ENCODE peak calls at places on chromosomes 2 and 18, in eight cellular contexts. One of them, this sample, is unnamed.

GRCh38 chr2:110999626-111000025 is 121.1 kb upstream of the BCL2L11 start:
- DNase-seq in HepG2: no peak
- DNase-seq in transverse colon: no peak
- DNase-seq in A549: no peak
- DNase-seq in tibial nerve: no peak
- DNase-seq in ovary: no peak
- DNase-seq in sigmoid colon: no peak
- DNase-seq in stomach: no peak
- DNase-seq in this sample: peak; percentile 57

GRCh38 chr2:156486175-156486574 is 50.0 kb downstream of the GPD2 start:
- DNase-seq in HepG2: no peak
- DNase-seq in transverse colon: no peak
- DNase-seq in A549: peak; percentile 10
- DNase-seq in tibial nerve: no peak
- DNase-seq in ovary: no peak
- DNase-seq in sigmoid colon: no peak
- DNase-seq in stomach: no peak
- DNase-seq in this sample: no peak

GRCh38 chr18:34114996-34115395 is 109.7 kb downstream of the NOL4 start:
- DNase-seq in HepG2: peak; percentile 1
- DNase-seq in transverse colon: no peak
- DNase-seq in A549: no peak
- DNase-seq in tibial nerve: no peak
- DNase-seq in ovary: no peak
- DNase-seq in sigmoid colon: no peak
- DNase-seq in stomach: no peak
- DNase-seq in this sample: no peak

GRCh38 chr2:43233218-43234212 is 7.1 kb upstream of the ZFP36L2 start:
- DNase-seq in HepG2: no peak
- DNase-seq in transverse colon: no peak
- DNase-seq in A549: no peak
- DNase-seq in tibial nerve: no peak
- DNase-seq in ovary: no peak
- DNase-seq in sigmoid colon: no peak
- DNase-seq in stomach: no peak
- DNase-seq in this sample: no peak

GRCh38 chr18:63317982-63318881 is 1.3 kb downstream of the BCL2 start:
- DNase-seq in HepG2: no peak
- DNase-seq in transverse colon: peak; percentile 88
- DNase-seq in A549: no peak
- DNase-seq in tibial nerve: peak; percentile 46
- DNase-seq in ovary: peak; percentile 82
- DNase-seq in sigmoid colon: peak; percentile 90
- DNase-seq in stomach: peak; percentile 63
- DNase-seq in this sample: no peak

GRCh38 chr2:83967854-83968253 is 491.2 kb downstream of the SUCLG1 start:
- DNase-seq in HepG2: no peak
- DNase-seq in transverse colon: no peak
- DNase-seq in A549: peak; percentile 12
- DNase-seq in tibial nerve: no peak
- DNase-seq in ovary: no peak
- DNase-seq in sigmoid colon: no peak
- DNase-seq in stomach: no peak
- DNase-seq in this sample: no peak

GRCh38 chr2:230783101-230783500 is 70.5 kb downstream of the CAB39 start:
- DNase-seq in HepG2: no peak
- DNase-seq in transverse colon: no peak
- DNase-seq in A549: no peak
- DNase-seq in tibial nerve: no peak
- DNase-seq in ovary: no peak
- DNase-seq in sigmoid colon: no peak
- DNase-seq in stomach: no peak
- DNase-seq in this sample: no peak

GRCh38 chr2:172743143-172743542 is 7.5 kb downstream of the RAPGEF4 start:
- DNase-seq in HepG2: no peak
- DNase-seq in transverse colon: no peak
- DNase-seq in A549: no peak
- DNase-seq in tibial nerve: no peak
- DNase-seq in ovary: no peak
- DNase-seq in sigmoid colon: no peak
- DNase-seq in stomach: no peak
- DNase-seq in this sample: no peak

GRCh38 chr2:9995059-9995458 is 43.6 kb downstream of the GRHL1 start:
- DNase-seq in HepG2: no peak
- DNase-seq in transverse colon: no peak
- DNase-seq in A549: no peak
- DNase-seq in tibial nerve: no peak
- DNase-seq in ovary: no peak
- DNase-seq in sigmoid colon: no peak
- DNase-seq in stomach: no peak
- DNase-seq in this sample: no peak

GRCh38 chr2:73107211-73107926 is 5.4 kb downstream of the RAB11FIP5 start:
- DNase-seq in HepG2: no peak
- DNase-seq in transverse colon: peak; percentile 41
- DNase-seq in A549: no peak
- DNase-seq in tibial nerve: no peak
- DNase-seq in ovary: no peak
- DNase-seq in sigmoid colon: no peak
- DNase-seq in stomach: no peak
- DNase-seq in this sample: no peak

GRCh38 chr2:239008004-239008403 is 160.1 kb downstream of the TWIST2 start:
- DNase-seq in HepG2: no peak
- DNase-seq in transverse colon: no peak
- DNase-seq in A549: no peak
- DNase-seq in tibial nerve: peak; percentile 3
- DNase-seq in ovary: no peak
- DNase-seq in sigmoid colon: peak; percentile 37
- DNase-seq in stomach: peak; percentile 1
- DNase-seq in this sample: no peak

GRCh38 chr18:13137939-13138821 is 80.4 kb upstream of the LDLRAD4 start:
- DNase-seq in HepG2: peak; percentile 99
- DNase-seq in transverse colon: peak; percentile 89
- DNase-seq in A549: peak; percentile 70
- DNase-seq in tibial nerve: no peak
- DNase-seq in ovary: peak; percentile 77
- DNase-seq in sigmoid colon: peak; percentile 89
- DNase-seq in stomach: peak; percentile 79
- DNase-seq in this sample: no peak

GRCh38 chr18:28212060-28212459 is 35.1 kb upstream of the CDH2 start:
- DNase-seq in HepG2: no peak
- DNase-seq in transverse colon: no peak
- DNase-seq in A549: no peak
- DNase-seq in tibial nerve: no peak
- DNase-seq in ovary: no peak
- DNase-seq in sigmoid colon: no peak
- DNase-seq in stomach: no peak
- DNase-seq in this sample: no peak

GRCh38 chr18:70931942-70932814 is 643.3 kb downstream of the SOCS6 start:
- DNase-seq in HepG2: peak; percentile 3
- DNase-seq in transverse colon: no peak
- DNase-seq in A549: peak; percentile 32
- DNase-seq in tibial nerve: no peak
- DNase-seq in ovary: no peak
- DNase-seq in sigmoid colon: no peak
- DNase-seq in stomach: no peak
- DNase-seq in this sample: no peak

GRCh38 chr18:45012286-45012685 is 331.6 kb downstream of the SETBP1 start:
- DNase-seq in HepG2: no peak
- DNase-seq in transverse colon: no peak
- DNase-seq in A549: no peak
- DNase-seq in tibial nerve: no peak
- DNase-seq in ovary: no peak
- DNase-seq in sigmoid colon: no peak
- DNase-seq in stomach: no peak
- DNase-seq in this sample: no peak

GRCh38 chr2:220787251-220787650 is 784.9 kb downstream of the EPHA4 start:
- DNase-seq in HepG2: no peak
- DNase-seq in transverse colon: no peak
- DNase-seq in A549: no peak
- DNase-seq in tibial nerve: no peak
- DNase-seq in ovary: no peak
- DNase-seq in sigmoid colon: no peak
- DNase-seq in stomach: no peak
- DNase-seq in this sample: no peak
- TF ChIP-seq EP300 in HepG2: no peak
- TF ChIP-seq EP300 in transverse colon: no peak
- TF ChIP-seq EP300 in A549: no peak
- TF ChIP-seq EP300 in tibial nerve: no peak
- TF ChIP-seq EP300 in ovary: no peak
- TF ChIP-seq EP300 in sigmoid colon: no peak
- TF ChIP-seq EP300 in stomach: no peak
- TF ChIP-seq EP300 in this sample: no peak

GRCh38 chr2:174329157-174329715 is 5.5 kb upstream of the SP9 start:
- DNase-seq in HepG2: no peak
- DNase-seq in transverse colon: no peak
- DNase-seq in A549: no peak
- DNase-seq in tibial nerve: no peak
- DNase-seq in ovary: no peak
- DNase-seq in sigmoid colon: no peak
- DNase-seq in stomach: no peak
- DNase-seq in this sample: no peak
- H3K4me3 ChIP-seq in HepG2: no peak overlapping the region
- H3K4me3 ChIP-seq in transverse colon: no peak overlapping the region
- H3K4me3 ChIP-seq in A549: peak overlapping the region; percentile 37
- H3K4me3 ChIP-seq in tibial nerve: no peak overlapping the region
- H3K4me3 ChIP-seq in ovary: no peak overlapping the region
- H3K4me3 ChIP-seq in sigmoid colon: no peak overlapping the region
- H3K4me3 ChIP-seq in stomach: no peak overlapping the region
- H3K4me3 ChIP-seq in this sample: no peak overlapping the region

GRCh38 chr2:20490300-20491181 is 43.7 kb downstream of the RHOB start:
- DNase-seq in HepG2: no peak
- DNase-seq in transverse colon: peak; percentile 38
- DNase-seq in A549: peak; percentile 9
- DNase-seq in tibial nerve: no peak
- DNase-seq in ovary: peak; percentile 73
- DNase-seq in sigmoid colon: peak; percentile 94
- DNase-seq in stomach: no peak
- DNase-seq in this sample: no peak

GRCh38 chr2:20494246-20494645 is 47.4 kb downstream of the RHOB start:
- DNase-seq in HepG2: no peak
- DNase-seq in transverse colon: no peak
- DNase-seq in A549: no peak
- DNase-seq in tibial nerve: no peak
- DNase-seq in ovary: no peak
- DNase-seq in sigmoid colon: no peak
- DNase-seq in stomach: no peak
- DNase-seq in this sample: no peak

GRCh38 chr2:20488136-20488705 is 41.3 kb downstream of the RHOB start:
- DNase-seq in HepG2: no peak
- DNase-seq in transverse colon: no peak
- DNase-seq in A549: no peak
- DNase-seq in tibial nerve: no peak
- DNase-seq in ovary: no peak
- DNase-seq in sigmoid colon: peak; percentile 60
- DNase-seq in stomach: peak; percentile 21
- DNase-seq in this sample: no peak

GRCh38 chr2:20488782-20489181 is 41.9 kb downstream of the RHOB start:
- DNase-seq in HepG2: no peak
- DNase-seq in transverse colon: no peak
- DNase-seq in A549: no peak
- DNase-seq in tibial nerve: no peak
- DNase-seq in ovary: no peak
- DNase-seq in sigmoid colon: peak; percentile 56
- DNase-seq in stomach: no peak
- DNase-seq in this sample: no peak

GRCh38 chr2:20491739-20492531 is 45.1 kb downstream of the RHOB start:
- DNase-seq in HepG2: peak; percentile 64
- DNase-seq in transverse colon: no peak
- DNase-seq in A549: peak; percentile 22
- DNase-seq in tibial nerve: no peak
- DNase-seq in ovary: no peak
- DNase-seq in sigmoid colon: peak; percentile 88
- DNase-seq in stomach: no peak
- DNase-seq in this sample: no peak
- H3K27ac ChIP-seq in HepG2: no peak overlapping the region
- H3K27ac ChIP-seq in transverse colon: peak overlapping the region; percentile 54
- H3K27ac ChIP-seq in A549: peak overlapping the region; percentile 45
- H3K27ac ChIP-seq in tibial nerve: no peak overlapping the region
- H3K27ac ChIP-seq in ovary: peak overlapping the region; percentile 21
- H3K27ac ChIP-seq in sigmoid colon: peak overlapping the region; percentile 72
- H3K27ac ChIP-seq in stomach: peak overlapping the region; percentile 57
- H3K27ac ChIP-seq in this sample: no peak overlapping the region

GRCh38 chr18:79786781-79787526 is 10.8 kb upstream of the KCNG2 start:
- DNase-seq in HepG2: no peak
- DNase-seq in transverse colon: no peak
- DNase-seq in A549: no peak
- DNase-seq in tibial nerve: no peak
- DNase-seq in ovary: no peak
- DNase-seq in sigmoid colon: peak; percentile 33
- DNase-seq in stomach: no peak
- DNase-seq in this sample: no peak

GRCh38 chr18:79785831-79786230 is 11.9 kb upstream of the KCNG2 start:
- DNase-seq in HepG2: no peak
- DNase-seq in transverse colon: no peak
- DNase-seq in A549: no peak
- DNase-seq in tibial nerve: no peak
- DNase-seq in ovary: no peak
- DNase-seq in sigmoid colon: peak; percentile 42
- DNase-seq in stomach: no peak
- DNase-seq in this sample: no peak

GRCh38 chr18:79784071-79784913 is 13.4 kb upstream of the KCNG2 start:
- DNase-seq in HepG2: no peak
- DNase-seq in transverse colon: no peak
- DNase-seq in A549: no peak
- DNase-seq in tibial nerve: no peak
- DNase-seq in ovary: no peak
- DNase-seq in sigmoid colon: peak; percentile 39
- DNase-seq in stomach: no peak
- DNase-seq in this sample: no peak

GRCh38 chr18:79786304-79786703 is 11.4 kb upstream of the KCNG2 start:
- DNase-seq in HepG2: no peak
- DNase-seq in transverse colon: no peak
- DNase-seq in A549: no peak
- DNase-seq in tibial nerve: no peak
- DNase-seq in ovary: no peak
- DNase-seq in sigmoid colon: peak; percentile 34
- DNase-seq in stomach: no peak
- DNase-seq in this sample: no peak

DNA sequence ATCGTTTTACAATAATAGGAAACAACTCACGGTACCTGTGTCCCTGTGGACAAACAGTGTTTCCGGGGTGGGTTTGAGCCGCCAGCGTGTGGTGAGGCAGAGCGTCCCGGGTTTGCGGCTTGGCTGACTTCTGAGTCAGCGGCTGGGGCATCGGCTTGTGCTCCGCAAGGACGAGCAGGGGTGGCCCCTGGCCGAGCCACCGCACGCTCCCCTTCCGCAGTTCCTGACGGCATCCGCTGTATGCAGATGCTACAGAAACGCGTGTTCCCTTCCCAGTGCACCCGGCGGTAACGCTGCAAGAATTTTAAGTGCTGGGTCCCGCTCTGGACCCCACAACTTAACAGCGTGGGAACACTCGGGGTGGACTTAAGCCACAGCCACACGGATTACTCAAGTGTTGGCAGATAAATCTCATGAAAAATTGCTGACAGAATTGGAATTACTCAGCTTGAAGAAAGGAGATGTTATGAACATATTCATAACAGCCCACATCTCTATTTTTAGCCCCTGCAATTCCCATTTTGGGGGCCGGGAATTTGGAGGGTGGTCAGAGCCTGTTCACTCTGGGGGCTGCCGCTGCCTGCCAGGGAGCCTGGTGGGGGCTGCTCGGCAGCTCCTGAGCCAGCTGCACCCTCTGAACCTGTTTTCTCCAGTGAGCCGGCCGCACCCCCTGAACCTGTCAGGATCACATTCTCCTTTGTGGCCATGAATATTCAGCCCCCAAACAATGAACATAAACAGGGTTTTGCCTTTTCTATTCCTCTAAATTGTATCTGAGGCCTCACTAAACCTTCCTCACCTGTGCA is 12.6 kb upstream of the KCNG2 start:
- DNase-seq in HepG2: no peak
- DNase-seq in transverse colon: no peak
- DNase-seq in A549: no peak
- DNase-seq in tibial nerve: no peak
- DNase-seq in ovary: no peak
- DNase-seq in sigmoid colon: peak; percentile 42
- DNase-seq in stomach: no peak
- DNase-seq in this sample: no peak
- TF ChIP-seq EP300 in HepG2: no peak
- TF ChIP-seq EP300 in transverse colon: no peak
- TF ChIP-seq EP300 in A549: no peak
- TF ChIP-seq EP300 in tibial nerve: no peak
- TF ChIP-seq EP300 in ovary: no peak
- TF ChIP-seq EP300 in sigmoid colon: no peak
- TF ChIP-seq EP300 in stomach: no peak
- TF ChIP-seq EP300 in this sample: no peak